ENCODE peak calls at places on chromosomes 5 and 9, in six cellular contexts. H is neuronal stem cell, M is mesenchymal stem cell, Y is IMR-90, X is H1, S is trophoblast cell. B is an unnamed sample.

GRCh38 chr5:61342066-61342465 is 10.0 kb downstream of the ZSWIM6 start:
- DNase-seq in H (no peak), M (peak; percentile 75), Y (peak; percentile 70), X (no peak), S (no peak), B (no peak)

GRCh38 chr9:78031271-78031825 is at the start of gene GNAQ:
- DNase-seq in H (peak; percentile 30), M (no peak), Y (peak; percentile 15), X (no peak), S (no peak), B (no peak)

GRCh38 chr9:135948446-135948845 is 12.7 kb downstream of the UBAC1 start:
- DNase-seq in H (no peak), M (no peak), Y (no peak), X (no peak), S (no peak), B (no peak)

GRCh38 chr9:106846307-106846706 is 16.7 kb upstream of the ZNF462 start:
- DNase-seq in H (no peak), M (no peak), Y (no peak), X (no peak), S (no peak), B (no peak)

GRCh38 chr9:1462626-1463308 is 412.6 kb downstream of the DMRT2 start:
- DNase-seq in H (no peak), M (no peak), Y (no peak), X (no peak), S (no peak), B (no peak)

GRCh38 chr9:5043381-5043780 is 58.3 kb downstream of the JAK2 start:
- DNase-seq in H (no peak), M (no peak), Y (peak; percentile 21), X (no peak), S (no peak), B (no peak)

GRCh38 chr9:135695642-135696041 is 3.6 kb downstream of the SOHLH1 start:
- DNase-seq in H (no peak), M (no peak), Y (no peak), X (no peak), S (no peak), B (no peak)

GRCh38 chr5:34563951-34564705 is 92.0 kb upstream of the RAI14 start:
- DNase-seq in H (no peak), M (no peak), Y (peak; percentile 75), X (no peak), S (no peak), B (no peak)

GRCh38 chr9:94812343-94812742 is 85.8 kb downstream of the AOPEP start:
- DNase-seq in H (no peak), M (peak; percentile 52), Y (peak; percentile 77), X (no peak), S (peak; percentile 93), B (no peak)

GRCh38 chr9:98795970-98796363 is 388 bp downstream of the ANKS6 start:
- DNase-seq in H (no peak), M (peak; percentile 18), Y (no peak), X (no peak), S (peak; percentile 48), B (no peak)

GRCh38 chr5:84239509-84239908 is 145.2 kb downstream of the EDIL3 start:
- DNase-seq in H (no peak), M (peak; percentile 58), Y (peak; percentile 70), X (no peak), S (peak; percentile 93), B (no peak)

GRCh38 chr9:121731090-121731489 is 79.7 kb downstream of the DAB2IP start:
- DNase-seq in H (no peak), M (no peak), Y (no peak), X (no peak), S (no peak), B (no peak)

GRCh38 chr9:121731919-121732318 is 80.5 kb downstream of the DAB2IP start:
- DNase-seq in H (no peak), M (no peak), Y (no peak), X (no peak), S (no peak), B (no peak)

GRCh38 chr9:121732886-121733285 is 81.5 kb downstream of the DAB2IP start:
- DNase-seq in H (no peak), M (no peak), Y (no peak), X (no peak), S (no peak), B (no peak)

GRCh38 chr9:121734465-121734864 is 83.0 kb downstream of the DAB2IP start:
- DNase-seq in H (no peak), M (no peak), Y (peak; percentile 63), X (no peak), S (peak; percentile 26), B (no peak)

DNA sequence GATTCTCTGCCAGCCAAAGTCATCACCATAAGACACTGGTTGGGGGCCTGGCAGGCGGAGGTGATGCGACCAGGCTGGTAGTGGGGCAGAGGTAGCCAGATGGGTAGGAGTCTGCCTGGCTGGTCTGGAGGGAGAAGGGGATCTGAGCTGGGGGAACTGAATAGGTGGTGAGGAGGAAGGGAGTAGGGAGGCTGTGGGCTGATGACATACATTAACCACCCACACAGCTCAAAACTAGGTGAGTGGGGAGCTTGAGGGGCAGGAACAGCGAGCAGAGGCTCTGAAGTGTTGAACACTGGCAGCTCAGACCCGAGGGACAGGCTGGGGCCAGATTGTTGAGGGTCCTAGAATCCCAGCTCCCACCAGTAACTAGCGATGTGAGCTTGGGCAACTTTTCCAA is 80.9 kb downstream of the DAB2IP start:
- DNase-seq in H (no peak), M (no peak), Y (no peak), X (no peak), S (no peak), B (no peak)
- H3K14ac ChIP-seq in H (no peak overlapping the region), M (no peak overlapping the region), Y (no peak overlapping the region), X (no peak overlapping the region), S (no peak overlapping the region), B (no peak overlapping the region)

DNA sequence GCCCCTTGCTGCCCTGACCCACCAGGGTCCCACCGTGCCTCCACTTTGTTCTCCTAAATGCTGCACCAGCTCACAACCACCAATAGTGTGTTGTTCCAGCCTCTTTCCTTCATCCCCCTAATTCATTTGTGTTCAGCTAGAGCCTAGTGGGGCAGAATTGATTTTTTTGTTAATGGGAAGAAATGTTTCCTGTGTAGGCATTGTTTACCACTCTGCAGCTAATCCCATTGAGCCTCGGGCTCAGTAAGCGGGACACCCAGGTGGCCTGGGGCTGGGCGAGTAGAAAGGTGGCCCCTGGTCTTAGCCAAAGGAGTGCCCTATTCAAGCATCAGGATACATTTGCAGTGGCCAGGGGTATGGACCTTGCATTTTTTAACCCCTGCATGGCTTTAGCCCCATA is 127.6 kb downstream of the MVB12B start:
- DNase-seq in H (peak; percentile 71), M (no peak), Y (no peak), X (no peak), S (no peak), B (peak; percentile 19)
- H3K14ac ChIP-seq in H (no peak overlapping the region), M (no peak overlapping the region), Y (no peak overlapping the region), X (no peak overlapping the region), S (no peak overlapping the region), B (no peak overlapping the region)

GRCh38 chr9:37259906-37260305 is 139.5 kb downstream of the ZCCHC7 start:
- DNase-seq in H (no peak), M (no peak), Y (no peak), X (no peak), S (no peak), B (no peak)
- H3K14ac ChIP-seq in H (no peak overlapping the region), M (no peak overlapping the region), Y (no peak overlapping the region), X (no peak overlapping the region), S (no peak overlapping the region), B (no peak overlapping the region)

GRCh38 chr5:82422001-82422740 is 144.0 kb upstream of the RPS23 start:
- DNase-seq in H (no peak), M (no peak), Y (no peak), X (no peak), S (no peak), B (no peak)
- H3K14ac ChIP-seq in H (no peak overlapping the region), M (no peak overlapping the region), Y (no peak overlapping the region), X (no peak overlapping the region), S (no peak overlapping the region), B (no peak overlapping the region)

GRCh38 chr9:92294297-92294676 is 790 bp upstream of the IARS1 start:
- DNase-seq in H (no peak), M (peak; percentile 13), Y (peak; percentile 16), X (no peak), S (peak; percentile 35), B (peak; percentile 30)
- H3K14ac ChIP-seq in H (no peak overlapping the region), M (no peak overlapping the region), Y (peak overlapping the region; percentile 69), X (no peak overlapping the region), S (peak overlapping the region; percentile 4), B (no peak overlapping the region)

GRCh38 chr9:6686396-6686795 is 40.9 kb upstream of the GLDC start:
- DNase-seq in H (no peak), M (peak; percentile 27), Y (peak; percentile 41), X (no peak), S (peak; percentile 37), B (no peak)

GRCh38 chr9:6692433-6692832 is 46.9 kb upstream of the GLDC start:
- DNase-seq in H (no peak), M (no peak), Y (no peak), X (no peak), S (no peak), B (peak; percentile 59)

GRCh38 chr9:6681957-6682501 is 36.5 kb upstream of the GLDC start:
- DNase-seq in H (no peak), M (no peak), Y (no peak), X (no peak), S (no peak), B (no peak)

GRCh38 chr9:6689893-6690634 is 44.5 kb upstream of the GLDC start:
- DNase-seq in H (no peak), M (no peak), Y (no peak), X (no peak), S (peak; percentile 6), B (no peak)

GRCh38 chr9:6687180-6687579 is 41.7 kb upstream of the GLDC start:
- DNase-seq in H (no peak), M (no peak), Y (no peak), X (no peak), S (no peak), B (no peak)
- H3K14ac ChIP-seq in H (no peak overlapping the region), M (no peak overlapping the region), Y (no peak overlapping the region), X (no peak overlapping the region), S (no peak overlapping the region), B (no peak overlapping the region)

DNA sequence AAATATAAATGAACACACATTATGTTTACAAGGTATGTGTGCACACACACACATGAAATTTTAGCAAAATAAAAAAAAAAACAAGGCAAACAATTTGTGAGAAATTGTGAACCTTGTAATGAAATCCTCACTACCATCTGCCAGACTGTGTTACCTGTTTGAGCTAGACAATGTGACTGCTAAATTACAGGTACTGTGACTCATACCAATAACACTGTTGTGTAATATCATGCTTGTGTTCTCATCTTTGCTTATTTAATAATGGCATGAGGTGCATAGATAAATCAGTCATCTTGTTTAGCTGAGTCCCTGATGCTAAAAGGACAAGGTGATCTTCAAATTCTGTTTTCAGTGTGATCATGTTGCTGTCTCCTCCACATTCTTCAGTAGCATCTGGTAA is 966.2 kb upstream of the C9orf72 start:
- DNase-seq in H (no peak), M (no peak), Y (no peak), X (no peak), S (no peak), B (no peak)
- H3K14ac ChIP-seq in H (no peak overlapping the region), M (no peak overlapping the region), Y (no peak overlapping the region), X (no peak overlapping the region), S (no peak overlapping the region), B (no peak overlapping the region)